ENCODE peak calls at places on chromosomes 13 and 19, in ten cellular contexts. L is AG04450; D is cardiac muscle cell; G is CD8-positive, alpha-beta T cell; R is heart left ventricle; T is upper lobe of left lung; P is thoracic aorta; Z is tibial artery; Q is mammary epithelial cell; K is fibroblast of pulmonary artery. S is an unnamed sample.

GRCh38 chr13:49731766-49732165 is 40.5 kb upstream of the EBPL start:
- DNase-seq in Q (peak; percentile 34), D (no peak), K (peak; percentile 66), Z (no peak), G (no peak), P (no peak), T (no peak), L (peak; percentile 38), R (no peak), S (peak; percentile 21)

GRCh38 chr13:37878496-37878895 is 8.9 kb upstream of the TRPC4 start:
- DNase-seq in D (no peak), Q (no peak), K (peak; percentile 25), R (no peak), Z (no peak), L (no peak), P (no peak), G (no peak), T (no peak), S (no peak)

GRCh38 chr19:3196933-3197205 is 11.1 kb downstream of the NCLN start:
- DNase-seq in Q (no peak), K (no peak), D (no peak), P (no peak), Z (no peak), L (no peak), T (no peak), R (no peak), G (no peak), S (no peak)

GRCh38 chr13:110379905-110380341 is 72.8 kb downstream of the COL4A2 start:
- DNase-seq in K (no peak), L (no peak), Q (no peak), G (no peak), T (no peak), P (no peak), R (no peak), Z (no peak), D (peak; percentile 19), S (no peak)

GRCh38 chr13:20901668-20902437 is 693 bp downstream of the XPO4 start:
- DNase-seq in Z (no peak), R (no peak), L (no peak), T (peak; percentile 34), D (peak; percentile 74), P (no peak), G (no peak), K (peak; percentile 26), Q (peak; percentile 49), S (no peak)

GRCh38 chr19:13056052-13056660 is 46.5 kb downstream of the LYL1 start:
- DNase-seq in G (no peak), P (no peak), Z (peak; percentile 90), L (no peak), T (peak; percentile 92), D (no peak), R (no peak), Q (peak; percentile 90), K (peak; percentile 78), S (peak; percentile 67)

GRCh38 chr13:51727634-51728274 is 76.2 kb downstream of the DHRS12 start:
- DNase-seq in K (no peak), L (no peak), Z (no peak), G (no peak), Q (no peak), T (no peak), D (no peak), P (no peak), R (no peak), S (no peak)

GRCh38 chr19:3563689-3564269 is 6.4 kb upstream of the MFSD12 start:
- DNase-seq in T (no peak), R (no peak), P (no peak), G (no peak), K (no peak), Q (no peak), D (no peak), L (no peak), Z (no peak), S (no peak)

DNA sequence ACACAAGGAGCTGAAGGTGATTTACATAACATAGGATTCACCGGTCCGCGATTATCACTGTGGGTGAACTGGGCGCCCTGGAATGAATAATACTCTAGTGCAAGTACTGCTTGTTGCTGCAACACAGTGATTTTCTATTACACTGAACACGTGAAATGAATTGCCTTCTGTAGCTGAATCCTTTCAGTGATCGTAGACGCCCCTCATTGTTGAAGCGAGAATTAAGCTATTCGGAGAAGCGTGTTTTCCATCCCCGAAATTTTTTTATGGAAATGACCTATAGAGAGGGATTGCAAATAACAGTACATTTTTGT is 2.7 kb upstream of the MAB21L1 start:
- DNase-seq in Z (no peak), P (no peak), L (no peak), Q (no peak), G (no peak), K (no peak), R (no peak), D (peak; percentile 13), T (no peak), S (no peak)
- H3K4me3 ChIP-seq in Z (no peak overlapping the region), P (no peak overlapping the region), L (no peak overlapping the region), Q (no peak overlapping the region), G (no peak overlapping the region), K (no peak overlapping the region), R (no peak overlapping the region), D (no peak overlapping the region), T (no peak overlapping the region), S (peak overlapping the region; percentile 76)

GRCh38 chr19:31397308-31397707 is 48.1 kb upstream of the TSHZ3 start:
- DNase-seq in R (no peak), K (no peak), Q (no peak), Z (no peak), L (no peak), G (no peak), T (no peak), P (no peak), D (no peak), S (no peak)

GRCh38 chr19:31406106-31406505 is 56.9 kb upstream of the TSHZ3 start:
- DNase-seq in K (no peak), R (no peak), G (no peak), D (no peak), P (no peak), L (no peak), T (no peak), Z (no peak), Q (no peak), S (no peak)

GRCh38 chr19:31408460-31409124 is 59.4 kb upstream of the TSHZ3 start:
- DNase-seq in R (no peak), L (peak; percentile 64), T (no peak), Z (no peak), K (peak; percentile 98), G (no peak), Q (peak; percentile 89), P (no peak), D (no peak), S (peak; percentile 17)

GRCh38 chr19:31402529-31402928 is 53.3 kb upstream of the TSHZ3 start:
- DNase-seq in Q (no peak), D (no peak), G (no peak), P (no peak), R (no peak), Z (no peak), K (no peak), L (no peak), T (no peak), S (no peak)

GRCh38 chr19:31402931-31403330 is 53.7 kb upstream of the TSHZ3 start:
- DNase-seq in T (no peak), Q (no peak), D (no peak), P (no peak), G (no peak), L (no peak), K (peak; percentile 13), R (no peak), Z (no peak), S (no peak)
- TF ChIP-seq CTCF in T (no peak), Q (no peak), D (no peak), P (no peak), G (no peak), L (no peak), K (no peak), R (no peak), Z (no peak), S (no peak)

DNA sequence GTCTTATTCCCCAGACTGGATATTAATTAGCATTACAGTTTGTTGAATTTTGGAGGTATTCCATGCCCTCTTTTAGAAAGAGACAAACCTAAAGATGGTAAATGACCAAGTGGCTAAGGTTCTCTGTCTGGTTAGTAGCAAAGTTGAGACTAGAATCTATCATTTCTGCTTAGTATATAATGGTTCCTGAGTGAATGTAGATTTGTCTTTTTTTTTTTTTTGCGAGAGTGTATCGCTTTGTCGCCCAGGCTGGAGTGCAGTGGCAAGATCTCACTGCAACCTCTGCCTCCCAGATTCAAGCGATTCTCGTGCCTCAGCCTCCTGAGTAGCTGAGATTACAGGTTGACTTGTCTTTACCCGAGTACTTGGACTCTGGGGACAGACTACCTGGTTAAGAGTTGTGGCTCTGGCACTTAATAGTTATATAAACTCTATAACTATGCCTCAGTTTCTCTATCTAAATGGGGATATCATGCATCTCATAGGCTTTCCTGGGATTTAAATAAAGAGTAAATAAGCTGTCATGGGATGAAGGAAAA is 2.7 kb downstream of the NAA16 start:
- DNase-seq in Q (no peak), G (no peak), P (no peak), R (no peak), D (no peak), L (no peak), K (no peak), Z (no peak), T (no peak), S (no peak)
- H3K4me3 ChIP-seq in Q (peak overlapping the region; percentile 66), G (peak overlapping the region; percentile 23), P (no peak overlapping the region), R (peak overlapping the region; percentile 89), D (peak overlapping the region; percentile 92), L (peak overlapping the region; percentile 33), K (peak overlapping the region; percentile 91), Z (no peak overlapping the region), T (no peak overlapping the region), S (peak overlapping the region; percentile 94)

GRCh38 chr19:55454787-55455243 is 6.6 kb downstream of the ISOC2 start:
- DNase-seq in L (no peak), R (no peak), Q (peak; percentile 27), T (no peak), D (peak; percentile 54), Z (no peak), P (no peak), K (peak; percentile 54), G (no peak), S (no peak)

GRCh38 chr19:55453861-55454260 is 7.6 kb downstream of the ISOC2 start:
- DNase-seq in D (no peak), L (no peak), T (no peak), Z (no peak), K (no peak), G (no peak), R (no peak), P (no peak), Q (no peak), S (no peak)

GRCh38 chr19:55451163-55451521 is 8.0 kb upstream of the SHISA7 start:
- DNase-seq in D (no peak), P (no peak), L (no peak), R (no peak), Q (no peak), K (no peak), G (no peak), Z (no peak), T (no peak), S (no peak)

GRCh38 chr19:55451522-55452380 is 8.7 kb upstream of the SHISA7 start:
- DNase-seq in Q (no peak), P (no peak), D (no peak), G (no peak), K (no peak), R (no peak), L (no peak), T (no peak), Z (no peak), S (no peak)

DNA sequence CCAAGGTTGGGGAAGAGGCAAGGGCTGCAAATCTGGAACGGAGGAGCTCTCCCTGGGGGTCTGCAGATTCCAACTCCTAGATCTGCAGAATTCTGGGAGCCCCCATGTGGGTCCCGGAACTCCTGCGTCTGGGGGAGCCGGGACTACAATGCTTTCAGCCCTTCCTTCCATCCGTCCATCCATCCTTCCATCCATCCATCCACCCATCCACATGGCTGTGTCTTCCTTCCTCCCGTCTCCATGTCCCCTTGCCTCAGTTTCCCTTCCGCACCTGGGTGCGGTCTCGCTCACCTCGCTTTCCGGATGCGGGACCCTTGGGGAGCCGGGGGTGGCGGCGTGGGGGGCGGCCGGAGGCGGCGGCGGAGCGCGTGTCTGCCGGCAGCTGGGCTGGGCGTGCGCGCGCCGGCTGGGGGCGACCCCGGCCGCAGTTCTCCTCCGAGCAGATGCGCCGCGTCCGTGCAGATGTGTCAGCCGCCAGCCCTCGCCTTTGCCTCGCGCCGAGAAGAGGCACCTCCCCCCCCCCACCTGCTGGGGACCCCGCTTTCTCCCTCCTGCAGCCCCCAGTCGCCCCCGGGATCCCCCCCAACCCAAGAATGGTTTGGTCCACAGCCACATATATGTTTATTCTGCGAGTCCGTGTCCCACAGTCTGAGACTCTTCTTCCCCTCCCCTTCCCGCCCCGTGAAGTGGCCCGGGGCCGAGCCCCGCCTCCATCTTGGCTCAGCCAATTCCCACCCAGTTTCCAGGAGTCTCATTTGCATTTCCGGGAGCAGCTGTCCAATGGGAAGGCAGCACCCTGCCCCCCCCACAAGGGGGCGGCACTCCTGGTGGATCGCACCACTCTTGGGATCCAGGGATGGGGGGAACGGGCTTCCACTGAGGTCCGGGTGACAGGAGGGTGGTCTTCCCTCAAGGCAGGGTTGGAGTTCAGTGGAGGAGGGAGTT is 8.8 kb downstream of the ISOC2 start:
- DNase-seq in G (no peak), Z (no peak), T (no peak), R (peak; percentile 85), Q (peak; percentile 40), L (peak; percentile 27), K (peak; percentile 75), P (no peak), D (peak; percentile 91), S (peak; percentile 40)
- TF ChIP-seq CTCF in G (no peak), Z (no peak), T (no peak), R (no peak), Q (no peak), L (no peak), K (no peak), P (no peak), D (no peak), S (no peak)